ENCODE peak calls at places on chromosomes 16 and 17, in five cellular contexts. P is midbrain, G is AG04450, M is upper lobe of right lung, C is T-cell. V is an unnamed sample.

GRCh38 chr16:85353839-85354622 is 241.8 kb upstream of the CIBAR2 start:
- DNase-seq in P (no peak), G (no peak), M (peak; percentile 83), C (no peak), V (no peak)

GRCh38 chr16:87339086-87339723 is 22.0 kb upstream of the C16orf95 start:
- DNase-seq in P (no peak), G (no peak), M (no peak), C (no peak), V (no peak)

GRCh38 chr16:22264786-22265185 is 32.4 kb upstream of the POLR3E start:
- DNase-seq in P (peak; percentile 7), G (no peak), M (no peak), C (no peak), V (no peak)

GRCh38 chr16:30750876-30751465 is 2.7 kb downstream of the PHKG2 start:
- DNase-seq in P (no peak), G (no peak), M (no peak), C (no peak), V (no peak)

GRCh38 chr16:51886456-51886855 is 660.5 kb downstream of the TOX3 start:
- DNase-seq in P (no peak), G (no peak), M (no peak), C (no peak), V (no peak)

GRCh38 chr17:17682293-17682736 is 1.1 kb downstream of the RAI1 start:
- DNase-seq in P (peak; percentile 44), G (no peak), M (peak; percentile 87), C (peak; percentile 11), V (no peak)

GRCh38 chr17:17540935-17541639 is 44.9 kb upstream of the RASD1 start:
- DNase-seq in P (no peak), G (no peak), M (no peak), C (no peak), V (no peak)

GRCh38 chr16:26963109-26963508 is 103.6 kb upstream of the C16orf82 start:
- DNase-seq in P (no peak), G (no peak), M (no peak), C (no peak), V (no peak)

GRCh38 chr16:49526966-49527365 is 153.4 kb downstream of the C16orf78 start:
- DNase-seq in P (no peak), G (no peak), M (no peak), C (no peak), V (no peak)

GRCh38 chr17:11803635-11804034 is 193.6 kb downstream of the ZNF18 start:
- DNase-seq in P (no peak), G (no peak), M (no peak), C (no peak), V (no peak)

GRCh38 chr16:83137326-83137770 is 510.6 kb downstream of the CDH13 start:
- DNase-seq in P (peak; percentile 36), G (peak; percentile 38), M (no peak), C (peak; percentile 14), V (peak; percentile 11)

GRCh38 chr16:10883004-10883403 is 6.0 kb downstream of the CIITA start:
- DNase-seq in P (no peak), G (no peak), M (peak; percentile 68), C (no peak), V (no peak)

GRCh38 chr16:84741351-84741791 is 41.6 kb downstream of the USP10 start:
- DNase-seq in P (peak; percentile 59), G (no peak), M (no peak), C (no peak), V (no peak)

GRCh38 chr16:30805370-30806169 is 18.6 kb upstream of the ZNF629 start:
- DNase-seq in P (peak; percentile 91), G (no peak), M (peak; percentile 95), C (peak; percentile 35), V (no peak)

GRCh38 chr17:57921342-57921741 is 33.9 kb downstream of the CUEDC1 start:
- DNase-seq in P (peak; percentile 77), G (no peak), M (no peak), C (no peak), V (no peak)

GRCh38 chr16:57887711-57888110 is 83.2 kb downstream of the CNGB1 start:
- DNase-seq in P (no peak), G (no peak), M (no peak), C (no peak), V (no peak)

GRCh38 chr17:65723356-65723928 is 162.0 kb upstream of the AXIN2 start:
- DNase-seq in P (no peak), G (no peak), M (no peak), C (no peak), V (no peak)

GRCh38 chr17:1058423-1059130 is 61.6 kb downstream of the TIMM22 start:
- DNase-seq in P (no peak), G (no peak), M (peak; percentile 88), C (no peak), V (no peak)

V was measured in pulmonary artery endothelial cell.